ENCODE peak calls at places on chromosomes 2 and 18, in six cellular contexts. E is HCT116, Z is K562, L is SK-N-MC, W is GM12878, R is H1. O is an unnamed sample.

GRCh38 chr2:10326707-10327594 is 24.2 kb downstream of the HPCAL1 start:
- DNase-seq in W (no peak), R (no peak), L (no peak), E (no peak), Z (no peak), O (no peak)

GRCh38 chr18:22349966-22350365 is 67.7 kb downstream of the CTAGE1 start:
- DNase-seq in R (no peak), Z (no peak), W (no peak), E (no peak), L (no peak), O (peak; percentile 80)

GRCh38 chr2:158102446-158102845 is 770 bp downstream of the UPP2 start:
- DNase-seq in Z (no peak), W (no peak), L (no peak), E (no peak), R (no peak), O (no peak)

GRCh38 chr2:194822657-194823056 is 834.4 kb upstream of the SLC39A10 start:
- DNase-seq in W (no peak), L (no peak), R (no peak), E (peak; percentile 18), Z (no peak), O (no peak)

GRCh38 chr18:46073474-46074331 is 1.6 kb upstream of the PSTPIP2 start:
- DNase-seq in W (no peak), E (peak; percentile 51), L (peak; percentile 47), Z (peak; percentile 44), R (no peak), O (peak; percentile 75)

GRCh38 chr18:45316127-45316526 is 299.1 kb upstream of the SLC14A2 start:
- DNase-seq in Z (no peak), L (no peak), W (no peak), E (no peak), R (no peak), O (no peak)

GRCh38 chr2:148974126-148974525 is 64.4 kb upstream of the LYPD6B start:
- DNase-seq in Z (no peak), R (no peak), E (no peak), W (no peak), L (no peak), O (no peak)

GRCh38 chr18:33440384-33441043 is at the start of gene CCDC178:
- DNase-seq in L (no peak), Z (peak; percentile 15), R (peak; percentile 2), E (no peak), W (no peak), O (peak; percentile 6)

GRCh38 chr18:23619388-23619873 is 33.1 kb upstream of the NPC1 start:
- DNase-seq in R (no peak), Z (no peak), L (no peak), W (no peak), E (no peak), O (peak; percentile 20)

GRCh38 chr18:59721214-59721613 is 24.0 kb upstream of the CCBE1 start:
- DNase-seq in W (no peak), E (no peak), L (no peak), R (no peak), Z (no peak), O (no peak)

GRCh38 chr2:144674071-144674470 is 154.2 kb upstream of the ZEB2 start:
- DNase-seq in W (no peak), E (no peak), L (no peak), R (no peak), Z (no peak), O (no peak)

GRCh38 chr18:525066-525797 is 24.7 kb upstream of the COLEC12 start:
- DNase-seq in E (no peak), Z (no peak), R (no peak), L (no peak), W (no peak), O (peak; percentile 98)

GRCh38 chr18:66344227-66344626 is 259.7 kb downstream of the CDH19 start:
- DNase-seq in W (no peak), R (no peak), E (no peak), Z (no peak), L (no peak), O (no peak)

GRCh38 chr2:70641263-70641784 is 87.7 kb upstream of the TGFA start:
- DNase-seq in W (no peak), R (no peak), E (no peak), L (no peak), Z (no peak), O (no peak)

GRCh38 chr2:1068832-1069231 is 118.2 kb downstream of the SNTG2 start:
- DNase-seq in Z (no peak), W (no peak), L (no peak), E (no peak), R (no peak), O (no peak)

GRCh38 chr2:75571730-75572430 is 11.1 kb upstream of the EVA1A start:
- DNase-seq in W (no peak), E (no peak), L (no peak), Z (no peak), R (no peak), O (no peak)

GRCh38 chr18:61282926-61283325 is 50.3 kb upstream of the CDH20 start:
- DNase-seq in R (no peak), L (no peak), E (no peak), W (no peak), Z (no peak), O (no peak)

GRCh38 chr18:8798996-8799395 is 93.6 kb downstream of the MTCL1 start:
- DNase-seq in E (no peak), W (no peak), L (no peak), Z (no peak), R (no peak), O (no peak)

GRCh38 chr2:163665051-163665450 is 70.8 kb downstream of the FIGN start:
- DNase-seq in W (no peak), L (no peak), R (no peak), Z (no peak), E (no peak), O (no peak)

GRCh38 chr2:31688282-31688681 is 107.5 kb upstream of the SRD5A2 start:
- DNase-seq in R (no peak), L (no peak), Z (peak; percentile 45), E (peak; percentile 23), W (no peak), O (no peak)

GRCh38 chr2:66573866-66574265 is 138.9 kb downstream of the MEIS1 start:
- DNase-seq in R (no peak), E (no peak), W (no peak), Z (no peak), L (no peak), O (no peak)

GRCh38 chr18:74196220-74197119 is 48.1 kb downstream of the TIMM21 start:
- DNase-seq in L (peak; percentile 64), W (peak; percentile 36), E (peak; percentile 42), Z (peak; percentile 68), R (no peak), O (peak; percentile 78)

GRCh38 chr2:133266926-133267590 is 301.2 kb downstream of the NCKAP5 start:
- DNase-seq in L (no peak), W (no peak), Z (no peak), R (no peak), E (no peak), O (no peak)

GRCh38 chr2:6864938-6865345 is 765 bp downstream of the CMPK2 start:
- DNase-seq in Z (no peak), E (no peak), R (no peak), W (no peak), L (no peak), O (no peak)

GRCh38 chr2:179837408-179837807 is 24.0 kb downstream of the ZNF385B start:
- DNase-seq in R (no peak), Z (no peak), W (no peak), L (no peak), E (no peak), O (no peak)

GRCh38 chr18:31245820-31246219 is 72.1 kb upstream of the DSG1 start:
- DNase-seq in E (no peak), L (no peak), Z (no peak), R (no peak), W (no peak), O (no peak)

GRCh38 chr2:96538487-96539214 is 2.1 kb downstream of the ARID5A start:
- DNase-seq in W (peak; percentile 31), L (no peak), Z (no peak), R (peak; percentile 76), E (no peak), O (peak; percentile 88)
- TF ChIP-seq POLR2AphosphoS5 in W (peak; percentile 2), L (no peak), Z (no peak), R (peak; percentile 12), E (no peak), O (peak; percentile 69)

GRCh38 chr2:136057802-136058140 is 60.2 kb downstream of the CXCR4 start:
- DNase-seq in E (no peak), Z (no peak), R (no peak), W (no peak), L (no peak), O (no peak)

GRCh38 chr2:136056077-136056688 is 61.8 kb downstream of the CXCR4 start:
- DNase-seq in L (no peak), E (no peak), R (no peak), W (peak; percentile 67), Z (no peak), O (no peak)

GRCh38 chr2:136057023-136057801 is 60.7 kb downstream of the CXCR4 start:
- DNase-seq in L (no peak), Z (no peak), E (no peak), W (peak; percentile 56), R (no peak), O (no peak)

GRCh38 chr2:136052374-136053362 is 65.3 kb downstream of the CXCR4 start:
- DNase-seq in Z (no peak), E (no peak), L (no peak), R (no peak), W (no peak), O (no peak)

DNA sequence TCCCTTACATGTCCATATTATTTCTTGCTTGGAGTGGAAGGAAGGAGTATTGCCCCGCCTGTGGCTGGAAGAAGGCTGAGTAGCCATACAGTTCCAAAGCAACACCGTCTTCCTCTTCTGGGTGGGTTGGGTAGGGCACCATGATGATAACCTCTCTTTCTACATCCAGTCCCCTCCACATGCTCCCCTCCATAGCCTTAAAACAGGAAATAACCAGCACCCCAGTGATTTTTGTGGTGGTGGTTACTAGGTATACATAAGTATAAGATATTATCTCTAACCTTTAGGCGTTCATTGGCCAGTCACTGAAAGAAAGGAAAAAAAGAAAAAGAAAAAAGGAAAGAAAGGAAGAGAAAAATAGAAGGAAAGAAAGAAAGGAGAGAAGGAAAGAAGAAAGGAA is 63.1 kb downstream of the CXCR4 start:
- DNase-seq in L (no peak), E (no peak), W (no peak), R (no peak), Z (no peak), O (no peak)
- H3K9ac ChIP-seq in L (no peak overlapping the region), E (no peak overlapping the region), W (no peak overlapping the region), R (no peak overlapping the region), Z (no peak overlapping the region), O (no peak overlapping the region)

GRCh38 chr2:202289394-202290204 is 24.0 kb downstream of the NOP58 start:
- DNase-seq in L (no peak), E (no peak), Z (no peak), R (no peak), W (no peak), O (no peak)
- H3K27ac ChIP-seq in L (no peak overlapping the region), E (no peak overlapping the region), Z (no peak overlapping the region), R (no peak overlapping the region), W (no peak overlapping the region), O (no peak overlapping the region)

GRCh38 chr18:62497171-62497783 is 25.5 kb upstream of the ZCCHC2 start:
- DNase-seq in R (no peak), L (no peak), W (no peak), E (no peak), Z (no peak), O (no peak)
- TF ChIP-seq POLR2AphosphoS5 in R (no peak), L (no peak), W (no peak), E (no peak), Z (no peak), O (no peak)

GRCh38 chr2:190535119-190535439 is 557 bp upstream of the NEMP2 start:
- DNase-seq in R (no peak), L (no peak), W (no peak), E (no peak), Z (no peak), O (peak; percentile 43)
- H3K9ac ChIP-seq in R (no peak overlapping the region), L (peak overlapping the region; percentile 90), W (peak overlapping the region; percentile 93), E (peak overlapping the region; percentile 75), Z (peak overlapping the region; percentile 87), O (peak overlapping the region; percentile 81)